ENCODE peak calls at places on chromosome 3, in ten cellular contexts. W, P, S, Y, N, Z, T, L, D and F are unnamed samples.

GRCh38 chr3:123401836-123402530 is 46.9 kb downstream of the ADCY5 start:
- DNase-seq in W (no peak), P (no peak), S (peak), Y (no peak), N (no peak), Z (no peak), T (peak), L (no peak), D (no peak), F (no peak)

GRCh38 chr3:14775011-14775410 is 43.8 kb upstream of the FGD5 start:
- DNase-seq in W (no peak), P (no peak), S (no peak), Y (no peak), N (peak), Z (no peak), T (no peak), L (no peak), D (no peak), F (no peak)

GRCh38 chr3:167406876-167407492 is 26.9 kb upstream of the ZBBX start:
- DNase-seq in W (peak), P (peak), S (no peak), Y (peak), N (no peak), Z (no peak), T (peak), L (peak), D (peak), F (peak)

GRCh38 chr3:2765002-2765579 is 345.1 kb downstream of the IL5RA start:
- DNase-seq in W (no peak), P (no peak), S (no peak), Y (peak), N (no peak), Z (no peak), T (no peak), L (no peak), D (no peak), F (peak)

GRCh38 chr3:4994823-4995499 is 15.7 kb downstream of the BHLHE40 start:
- DNase-seq in W (peak), P (peak), S (peak), Y (no peak), N (peak), Z (no peak), T (peak), L (peak), D (peak), F (no peak)

GRCh38 chr3:49377483-49377882 is 19.3 kb upstream of the GPX1 start:
- DNase-seq in W (peak), P (peak), S (no peak), Y (peak), N (no peak), Z (no peak), T (no peak), L (peak), D (peak), F (no peak)

GRCh38 chr3:159766563-159767185 is 222.0 kb upstream of the IL12A start:
- DNase-seq in W (peak), P (peak), S (no peak), Y (peak), N (no peak), Z (no peak), T (peak), L (peak), D (peak), F (peak)

GRCh38 chr3:42101048-42101447 is 9.9 kb downstream of the TRAK1 start:
- DNase-seq in W (peak), P (peak), S (peak), Y (no peak), N (peak), Z (no peak), T (peak), L (peak), D (peak), F (no peak)

GRCh38 chr3:150150633-150151032 is 179.9 kb upstream of the PFN2 start:
- DNase-seq in W (peak), P (peak), S (no peak), Y (no peak), N (no peak), Z (no peak), T (no peak), L (peak), D (no peak), F (no peak)

GRCh38 chr3:31724681-31725080 is 192.0 kb downstream of the STT3B start:
- DNase-seq in W (peak), P (peak), S (no peak), Y (peak), N (no peak), Z (no peak), T (no peak), L (no peak), D (no peak), F (no peak)

GRCh38 chr3:197308591-197308990 is 10.2 kb upstream of the DLG1 start:
- DNase-seq in W (peak), P (peak), S (no peak), Y (no peak), N (no peak), Z (no peak), T (no peak), L (peak), D (peak), F (no peak)

GRCh38 chr3:110929811-110930210 is 141.8 kb upstream of the NECTIN3 start:
- DNase-seq in W (no peak), P (peak), S (no peak), Y (no peak), N (no peak), Z (no peak), T (no peak), L (no peak), D (no peak), F (no peak)

GRCh38 chr3:107971181-107971580 is 119.7 kb downstream of the CD47 start:
- DNase-seq in W (no peak), P (no peak), S (no peak), Y (no peak), N (no peak), Z (no peak), T (no peak), L (no peak), D (no peak), F (no peak)

GRCh38 chr3:52830535-52831258 is at the start of gene ITIH4:
- DNase-seq in W (peak), P (no peak), S (no peak), Y (no peak), N (no peak), Z (no peak), T (no peak), L (peak), D (no peak), F (no peak)
- H3K4me3 ChIP-seq in W (no peak), P (no peak), S (no peak), Y (no peak), N (no peak), Z (no peak), T (no peak), L (no peak), D (no peak), F (no peak)

DNA sequence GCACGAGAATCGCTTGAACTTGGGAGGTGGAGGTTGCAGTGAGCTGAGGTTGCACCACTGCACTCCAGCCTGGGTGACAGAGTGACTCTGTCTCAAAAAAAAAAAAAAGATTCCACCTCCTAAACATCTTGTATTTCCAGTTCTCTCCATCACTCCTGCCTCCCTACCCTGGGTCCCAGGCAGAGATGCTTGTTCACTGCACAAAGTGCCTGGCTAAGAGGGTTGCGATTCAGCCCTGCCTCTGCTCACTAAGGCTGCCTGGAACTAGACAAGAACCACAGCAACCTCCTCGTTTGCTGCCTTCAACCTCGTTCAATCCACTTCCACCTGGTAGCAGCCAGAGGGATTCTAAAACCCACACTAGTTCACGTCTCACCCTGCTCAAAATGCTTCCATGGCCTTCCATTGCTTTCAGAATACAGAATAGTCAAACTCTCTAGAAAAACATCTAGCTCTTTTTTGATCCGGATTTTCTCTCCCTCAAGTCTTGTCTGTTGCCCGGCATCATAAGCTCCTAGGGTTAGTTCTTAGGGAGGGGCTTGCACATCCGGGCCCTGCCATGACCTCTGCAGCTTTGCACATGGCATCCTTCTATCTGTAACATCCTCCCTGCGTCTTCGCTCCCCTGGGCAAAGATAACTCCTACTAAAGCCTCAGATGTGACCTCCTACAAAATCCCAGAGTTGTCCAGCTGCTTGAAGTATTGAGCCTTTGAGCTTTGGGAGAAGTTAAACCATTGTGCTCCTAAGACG is 1.0 kb upstream of the MCM2 start:
- DNase-seq in W (no peak), P (no peak), S (no peak), Y (peak), N (no peak), Z (no peak), T (no peak), L (no peak), D (no peak), F (no peak)
- H3K4me3 ChIP-seq in W (peak), P (no peak), S (peak), Y (peak), N (no peak), Z (no peak), T (peak), L (no peak), D (no peak), F (peak)

GRCh38 chr3:38158472-38158871 is 6.9 kb upstream of the OXSR1 start:
- DNase-seq in W (no peak), P (no peak), S (no peak), Y (no peak), N (no peak), Z (no peak), T (no peak), L (no peak), D (no peak), F (no peak)

GRCh38 chr3:38164136-38164965 is 986 bp upstream of the OXSR1 start:
- DNase-seq in W (no peak), P (no peak), S (no peak), Y (no peak), N (peak), Z (no peak), T (no peak), L (no peak), D (no peak), F (no peak)

GRCh38 chr3:38164966-38165721 is at the start of gene OXSR1:
- DNase-seq in W (peak), P (peak), S (peak), Y (peak), N (peak), Z (peak), T (peak), L (peak), D (peak), F (peak)

GRCh38 chr3:38165722-38166387 is 518 bp downstream of the OXSR1 start:
- DNase-seq in W (peak), P (peak), S (no peak), Y (no peak), N (peak), Z (no peak), T (no peak), L (no peak), D (peak), F (no peak)

DNA sequence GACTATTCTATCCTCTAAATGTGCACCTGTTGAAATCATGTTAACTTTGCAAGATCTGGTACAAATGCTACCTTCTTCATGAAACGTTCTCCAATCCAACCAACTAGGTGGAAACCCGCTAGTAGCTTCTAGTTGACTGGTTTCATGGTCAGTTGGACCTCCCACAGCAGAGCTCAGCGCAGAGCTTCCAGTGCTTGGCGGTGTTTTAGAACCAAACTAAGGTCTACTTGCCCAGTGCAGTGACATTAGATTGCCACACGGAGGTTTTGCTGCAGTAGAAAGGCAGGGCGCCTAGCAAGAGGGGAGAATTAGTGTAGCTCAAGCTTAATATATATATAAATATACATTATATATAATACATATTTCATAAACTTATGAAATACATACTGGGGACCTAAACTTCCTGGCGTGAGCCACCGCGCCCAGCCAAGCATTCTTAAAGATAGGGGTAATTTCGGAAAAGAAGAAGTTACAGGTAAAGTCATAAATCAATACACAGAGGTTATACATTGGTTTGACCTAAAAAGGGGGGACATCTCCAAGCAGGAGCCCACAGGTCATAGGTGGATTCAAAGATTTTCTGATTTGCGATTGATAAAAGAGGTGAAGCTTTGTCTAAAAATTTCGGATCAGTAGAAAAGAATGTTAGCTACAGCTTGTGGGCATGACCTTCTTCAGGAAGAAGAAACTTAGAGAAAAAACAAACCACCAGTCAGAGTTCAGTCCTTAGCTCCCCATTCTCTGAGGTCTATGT is 2.0 kb upstream of the OXSR1 start:
- DNase-seq in W (peak), P (no peak), S (no peak), Y (peak), N (peak), Z (no peak), T (no peak), L (no peak), D (no peak), F (peak)
- H3K4me3 ChIP-seq in W (no peak), P (no peak), S (no peak), Y (no peak), N (no peak), Z (no peak), T (no peak), L (no peak), D (no peak), F (no peak)

DNA sequence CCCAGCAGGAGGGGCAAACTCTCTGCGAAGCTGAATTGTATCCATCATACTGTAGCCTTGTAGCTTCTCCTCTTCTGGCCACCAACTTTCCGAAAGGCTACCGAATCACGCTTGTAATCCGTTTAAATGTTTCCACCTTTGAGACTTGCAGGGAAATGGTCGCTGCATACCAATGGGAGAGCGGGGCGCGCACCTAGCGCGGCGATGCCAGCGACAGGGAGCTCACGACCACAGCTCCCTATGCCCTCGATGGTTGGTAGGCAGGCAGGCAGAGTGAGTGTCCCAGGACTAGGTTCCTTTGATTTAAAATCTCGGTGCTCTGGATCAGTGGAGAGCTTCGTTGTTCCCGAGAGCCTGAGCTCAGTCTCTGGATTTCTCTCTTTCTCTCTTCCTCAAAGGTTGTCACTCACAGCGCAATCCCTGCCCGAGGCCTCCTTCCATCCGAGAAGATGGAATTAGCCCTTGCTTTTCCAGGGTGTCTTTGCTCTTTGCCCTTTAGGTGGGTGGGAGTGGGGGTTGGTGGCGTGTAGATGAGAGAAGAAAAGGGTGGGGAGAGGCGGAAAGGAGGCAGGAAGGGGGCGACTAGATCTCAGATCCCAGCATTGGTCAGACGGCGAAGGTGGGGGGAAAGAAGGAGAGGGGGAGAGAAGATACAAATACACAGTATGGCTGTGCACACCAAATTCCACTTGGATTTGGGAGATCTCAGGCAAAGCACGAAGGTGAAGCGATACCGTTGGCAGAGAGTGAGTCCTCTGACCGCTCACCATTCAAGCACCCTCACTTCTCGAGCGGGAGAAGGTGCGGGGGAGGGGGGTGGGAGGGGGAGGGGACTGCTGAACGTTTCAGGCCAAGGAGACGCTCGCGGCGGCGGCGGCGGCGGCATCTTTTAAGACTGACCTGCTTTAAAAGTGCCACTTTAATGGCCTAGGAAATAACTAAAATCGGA is at the start of gene SLITRK3:
- DNase-seq in W (no peak), P (no peak), S (no peak), Y (no peak), N (no peak), Z (no peak), T (no peak), L (no peak), D (no peak), F (no peak)
- H3K4me3 ChIP-seq in W (peak), P (no peak), S (peak), Y (no peak), N (peak), Z (no peak), T (peak), L (peak), D (peak), F (peak)

DNA sequence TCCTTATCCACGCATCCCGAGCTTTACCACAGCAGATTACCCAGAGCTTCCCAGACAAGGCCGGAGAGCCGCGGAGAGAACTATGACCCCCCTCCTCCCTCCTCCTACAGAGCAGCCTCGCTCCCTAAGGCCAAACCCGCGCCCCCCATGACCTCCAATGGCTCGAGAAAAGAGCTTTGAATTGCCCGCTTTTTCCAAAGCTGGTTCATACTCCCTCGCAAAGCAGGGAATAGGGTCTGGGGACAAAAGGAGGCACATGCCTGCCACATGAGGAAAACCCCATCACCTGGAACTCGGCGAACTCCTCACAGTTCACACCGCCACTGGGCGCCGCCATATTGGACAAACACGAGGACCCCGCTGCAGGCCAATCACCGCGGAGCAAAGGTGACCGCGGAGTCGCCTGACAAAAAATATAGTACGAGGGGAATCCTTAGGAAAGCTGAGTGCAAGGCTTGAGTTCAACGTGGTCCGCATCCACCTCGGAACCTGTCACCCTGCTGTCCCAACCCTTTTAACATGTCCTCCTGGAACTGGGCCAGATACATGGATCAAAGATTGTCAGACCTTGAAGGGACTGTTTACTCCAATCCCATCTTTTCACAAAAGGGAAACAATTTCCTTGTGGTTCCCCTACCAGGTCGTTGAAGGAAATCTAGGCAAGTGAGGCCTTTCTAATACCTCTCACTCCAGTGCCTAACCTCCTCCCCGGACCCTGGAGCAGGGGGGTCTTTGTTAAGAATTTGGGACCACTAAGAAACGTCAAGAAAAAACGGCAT is at the start of gene MIX23:
- DNase-seq in W (peak), P (peak), S (peak), Y (peak), N (peak), Z (peak), T (peak), L (peak), D (peak), F (peak)
- H3K4me3 ChIP-seq in W (peak), P (peak), S (peak), Y (peak), N (peak), Z (peak), T (peak), L (peak), D (peak), F (peak)